ENCODE peak calls at places on chromosomes 1 and 21, in six cellular contexts. Q, K, D, J, V and W are unnamed samples.

GRCh38 chr1:56967900-56968832 is 2.4 kb upstream of the C8B start:
- DNase-seq in Q (peak; percentile 58), K (peak; percentile 6), D (peak; percentile 14), J (peak; percentile 93), V (peak; percentile 69), W (peak; percentile 85)

GRCh38 chr1:215421772-215422171 is 145.3 kb upstream of the KCTD3 start:
- DNase-seq in Q (no peak), K (no peak), D (no peak), J (no peak), V (no peak), W (no peak)

GRCh38 chr1:54124906-54125305 is 27.9 kb downstream of the CDCP2 start:
- DNase-seq in Q (no peak), K (no peak), D (no peak), J (no peak), V (no peak), W (no peak)

GRCh38 chr1:153533689-153534201 is 2.0 kb downstream of the S100A6 start:
- DNase-seq in Q (peak; percentile 39), K (peak; percentile 94), D (peak; percentile 87), J (no peak), V (peak; percentile 47), W (no peak)

GRCh38 chr1:112063781-112064180 is 74.3 kb upstream of the KCND3 start:
- DNase-seq in Q (no peak), K (no peak), D (no peak), J (no peak), V (no peak), W (no peak)

GRCh38 chr21:26117324-26117971 is 53.1 kb downstream of the APP start:
- DNase-seq in Q (no peak), K (no peak), D (no peak), J (no peak), V (no peak), W (no peak)

GRCh38 chr1:30822966-30823581 is 65.5 kb upstream of the LAPTM5 start:
- DNase-seq in Q (no peak), K (no peak), D (no peak), J (no peak), V (no peak), W (no peak)

GRCh38 chr1:187626056-187626455 is 797.3 kb downstream of the PLA2G4A start:
- DNase-seq in Q (no peak), K (no peak), D (no peak), J (no peak), V (no peak), W (no peak)

GRCh38 chr1:101207891-101208290 is 28.9 kb upstream of the S1PR1 start:
- DNase-seq in Q (no peak), K (no peak), D (no peak), J (no peak), V (no peak), W (no peak)

GRCh38 chr1:199929556-199929955 is 98.0 kb upstream of the NR5A2 start:
- DNase-seq in Q (no peak), K (no peak), D (no peak), J (no peak), V (no peak), W (no peak)

GRCh38 chr21:33069994-33070811 is at the start of gene OLIG1:
- DNase-seq in Q (no peak), K (peak; percentile 18), D (peak; percentile 55), J (peak; percentile 87), V (no peak), W (peak; percentile 82)
- TF ChIP-seq JUN in Q (no peak), K (no peak), D (no peak), J (no peak), V (no peak), W (no peak)

DNA sequence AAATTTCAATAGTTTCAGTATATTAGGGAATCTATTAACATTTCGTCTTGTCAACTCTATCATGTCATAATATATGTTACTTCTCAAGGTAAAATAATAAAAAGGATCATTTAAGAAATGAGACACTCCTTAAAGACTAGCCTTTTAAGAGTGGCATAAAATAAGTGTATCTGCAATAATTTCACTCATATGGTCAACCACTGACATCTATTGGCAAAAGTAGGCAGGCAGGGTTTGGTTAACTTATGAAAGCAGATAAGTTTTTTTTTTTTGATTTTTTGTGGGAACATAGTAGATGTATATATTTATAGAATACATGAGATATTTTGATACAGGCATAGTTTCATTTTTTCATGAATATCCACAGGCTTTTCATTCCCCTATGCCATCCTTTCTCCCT is 5.5 kb upstream of the RGS21 start:
- DNase-seq in Q (peak; percentile 6), K (peak; percentile 84), D (no peak), J (no peak), V (peak; percentile 28), W (no peak)
- TF ChIP-seq JUN in Q (no peak), K (no peak), D (no peak), J (no peak), V (no peak), W (no peak)

DNA sequence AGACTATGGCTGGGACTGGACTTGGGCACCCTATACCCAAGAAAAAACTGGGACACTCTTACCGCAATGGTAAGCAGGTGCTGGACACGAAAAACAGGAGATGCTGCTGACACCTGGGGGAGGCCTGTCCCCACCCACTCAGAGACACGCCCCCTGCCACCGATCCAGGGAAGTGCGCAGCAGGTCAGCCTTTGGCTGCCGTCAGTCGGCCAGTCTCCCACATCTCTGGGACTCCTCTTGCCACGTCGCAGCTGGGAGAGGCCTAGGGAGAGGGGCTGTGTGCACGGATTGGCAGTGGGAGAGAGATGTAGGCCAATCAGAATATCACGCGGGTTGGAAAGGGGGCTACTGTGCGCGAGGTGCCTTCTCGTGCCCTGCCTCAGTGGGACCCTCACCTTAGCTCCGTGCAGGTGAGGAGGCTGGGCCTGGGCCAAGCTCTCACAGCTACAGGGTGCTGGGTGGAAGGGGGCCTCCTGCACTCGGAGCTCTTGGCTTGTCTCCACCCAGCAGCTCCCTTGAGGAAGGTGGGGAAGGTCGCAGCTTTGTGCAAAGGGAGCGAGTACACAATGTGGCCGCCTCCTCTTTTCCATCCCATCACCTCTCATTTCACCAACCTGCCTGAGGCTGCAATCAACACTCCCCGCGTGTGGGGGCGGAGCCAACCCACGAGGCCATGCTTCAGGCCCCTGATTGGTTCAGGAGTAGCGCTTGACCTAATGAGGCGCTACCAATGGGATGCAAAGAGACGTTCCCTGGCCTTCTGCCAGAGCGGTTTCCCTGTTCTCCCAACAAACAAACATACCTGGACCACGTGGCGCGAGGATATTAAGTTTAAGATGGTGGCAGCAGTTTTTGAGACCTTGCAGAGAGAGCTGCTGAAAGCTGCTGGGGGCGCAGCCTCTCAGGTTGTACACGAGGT is 25.7 kb upstream of the LDLRAP1 start:
- DNase-seq in Q (no peak), K (no peak), D (no peak), J (peak; percentile 74), V (peak; percentile 78), W (peak; percentile 68)
- TF ChIP-seq JUN in Q (no peak), K (no peak), D (no peak), J (no peak), V (no peak), W (no peak)

DNA sequence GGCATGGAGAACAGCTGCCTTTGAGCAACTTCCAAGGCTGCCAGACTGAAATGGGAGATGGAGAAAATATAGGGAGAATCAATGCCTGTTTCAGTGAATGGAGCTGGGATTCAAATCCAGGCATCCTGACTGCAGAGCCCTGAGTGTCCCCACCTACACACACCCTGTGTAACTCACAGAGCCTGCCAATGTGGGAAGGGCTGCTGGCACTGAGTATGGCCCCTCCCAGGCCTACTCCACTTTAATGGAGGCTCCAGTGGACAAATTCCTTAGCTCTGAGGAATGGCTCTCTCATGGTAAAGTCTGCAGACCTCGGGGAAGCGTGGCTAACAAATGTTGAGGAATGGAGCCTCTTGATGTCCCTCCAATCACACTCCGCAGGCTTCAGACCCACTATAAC is 145.6 kb upstream of the TNR start:
- DNase-seq in Q (no peak), K (no peak), D (no peak), J (no peak), V (no peak), W (no peak)
- TF ChIP-seq JUN in Q (no peak), K (no peak), D (no peak), J (no peak), V (no peak), W (no peak)